ENCODE peak calls at places on chromosomes 13 and 19, in nine cellular contexts. N is suprapubic skin; P is NCI-H774; U is posterior cingulate gyrus; D is cardiac muscle cell; M is activated naive CD4-positive, alpha-beta T cell; J is OCI-LY7; B is ELR; W is HuH-7. H is an unnamed sample.

GRCh38 chr13:44734204-44734707 is 158.1 kb upstream of the TSC22D1 start:
- DNase-seq in N (no peak), U (no peak), B (peak), J (no peak), W (no peak), M (no peak), D (no peak), P (no peak), H (peak)

GRCh38 chr13:31556376-31556775 is 182.9 kb upstream of the RXFP2 start:
- DNase-seq in D (no peak), M (no peak), B (peak), W (no peak), J (no peak), U (no peak), N (no peak), P (no peak), H (no peak)

GRCh38 chr13:97946951-97947588 is 6.4 kb upstream of the IPO5 start:
- DNase-seq in D (no peak), N (no peak), B (peak), W (no peak), M (no peak), P (no peak), J (no peak), U (no peak), H (peak)

GRCh38 chr13:28609936-28610335 is 49.0 kb upstream of the POMP start:
- DNase-seq in P (no peak), U (no peak), B (peak), J (no peak), M (no peak), N (no peak), W (no peak), D (no peak), H (peak)

GRCh38 chr13:46728777-46729176 is 68.2 kb downstream of the ESD start:
- DNase-seq in B (peak), U (no peak), W (peak), J (peak), D (no peak), P (no peak), M (no peak), N (no peak), H (no peak)

GRCh38 chr13:109157275-109157674 is 527.9 kb downstream of the MYO16 start:
- DNase-seq in U (peak), P (no peak), W (no peak), J (no peak), M (no peak), B (no peak), D (no peak), N (no peak), H (no peak)

GRCh38 chr13:38002596-38002995 is 133.0 kb upstream of the TRPC4 start:
- DNase-seq in J (no peak), M (no peak), B (no peak), U (no peak), W (peak), N (no peak), P (peak), D (no peak), H (no peak)

GRCh38 chr19:31378404-31378803 is 29.2 kb upstream of the TSHZ3 start:
- DNase-seq in M (no peak), D (no peak), U (no peak), J (no peak), P (no peak), N (no peak), W (no peak), B (peak), H (peak)

GRCh38 chr19:49878744-49879070 is 1.2 kb downstream of the TBC1D17 start:
- DNase-seq in D (no peak), B (no peak), N (no peak), J (no peak), P (no peak), U (no peak), W (no peak), M (no peak), H (no peak)

GRCh38 chr19:18153555-18154134 is 682 bp downstream of the PIK3R2 start:
- DNase-seq in P (no peak), J (peak), N (no peak), U (no peak), B (peak), M (peak), D (no peak), W (no peak), H (no peak)

GRCh38 chr19:33714149-33714548 is 82.5 kb upstream of the KCTD15 start:
- DNase-seq in U (no peak), J (no peak), N (no peak), P (no peak), M (no peak), B (no peak), D (no peak), W (no peak), H (no peak)

GRCh38 chr13:47166341-47166740 is 269.5 kb upstream of the HTR2A start:
- DNase-seq in N (no peak), P (no peak), D (no peak), W (no peak), U (no peak), B (no peak), M (no peak), J (no peak), H (no peak)

GRCh38 chr13:44397766-44398223 is 24.2 kb downstream of the SERP2 start:
- DNase-seq in U (no peak), M (no peak), N (no peak), W (no peak), P (no peak), B (no peak), J (no peak), D (no peak), H (no peak)

GRCh38 chr13:29465741-29466293 is 129.7 kb downstream of the SLC7A1 start:
- DNase-seq in M (no peak), D (peak), J (no peak), B (peak), W (no peak), U (no peak), N (no peak), P (no peak), H (peak)

GRCh38 chr13:114120486-114121430 is 11.7 kb downstream of the RASA3 start:
- DNase-seq in M (no peak), J (no peak), D (no peak), N (no peak), P (no peak), U (peak), W (no peak), B (no peak), H (no peak)

GRCh38 chr13:48233097-48233885 is at the start of gene ITM2B:
- DNase-seq in B (peak), J (peak), P (peak), M (peak), W (peak), N (peak), D (peak), U (peak), H (peak)

GRCh38 chr13:48975926-48976676 is 389 bp downstream of the FNDC3A start:
- DNase-seq in P (peak), N (peak), W (peak), M (peak), D (peak), U (peak), B (peak), J (peak), H (peak)

GRCh38 chr19:41744850-41745249 is 10.5 kb upstream of the CEACAM6 start:
- DNase-seq in B (no peak), N (no peak), U (no peak), W (no peak), J (peak), D (no peak), P (no peak), M (no peak), H (no peak)

GRCh38 chr13:112725346-112726017 is 35.6 kb downstream of the ATP11A start:
- DNase-seq in N (no peak), D (no peak), U (peak), J (no peak), B (peak), W (no peak), P (peak), M (peak), H (no peak)